ENCODE peak calls at places on chromosome 11, in six cellular contexts. W, E, A, P, I and L are unnamed samples.

GRCh38 chr11:118497831-118498230 is 29.4 kb upstream of the TTC36 start:
- DNase-seq in W (no peak), E (no peak), A (no peak), P (no peak), I (no peak), L (no peak)

GRCh38 chr11:130909650-130910049 is 6.6 kb downstream of the SNX19 start:
- DNase-seq in W (no peak), E (no peak), A (no peak), P (no peak), I (no peak), L (no peak)

GRCh38 chr11:32821517-32821916 is 8.2 kb upstream of the PRRG4 start:
- DNase-seq in W (no peak), E (no peak), A (no peak), P (no peak), I (no peak), L (no peak)

GRCh38 chr11:45982656-45983470 is 60.4 kb downstream of the LARGE2 start:
- DNase-seq in W (peak), E (no peak), A (peak), P (no peak), I (no peak), L (no peak)

GRCh38 chr11:17917556-17917955 is 95.3 kb downstream of the SERGEF start:
- DNase-seq in W (no peak), E (no peak), A (no peak), P (no peak), I (no peak), L (no peak)

GRCh38 chr11:44615041-44615513 is 49.6 kb downstream of the CD82 start:
- DNase-seq in W (no peak), E (no peak), A (no peak), P (no peak), I (no peak), L (no peak)

GRCh38 chr11:94175545-94175944 is 46.9 kb downstream of the PANX1 start:
- DNase-seq in W (no peak), E (no peak), A (no peak), P (no peak), I (no peak), L (no peak)

GRCh38 chr11:111301004-111301839 is 2.9 kb downstream of the POU2AF3 start:
- DNase-seq in W (no peak), E (peak), A (no peak), P (no peak), I (no peak), L (no peak)

GRCh38 chr11:132234878-132235277 is 864.5 kb downstream of the NTM start:
- DNase-seq in W (no peak), E (no peak), A (no peak), P (no peak), I (no peak), L (no peak)

GRCh38 chr11:68828155-68828931 is 13.4 kb downstream of the CPT1A start:
- DNase-seq in W (no peak), E (peak), A (no peak), P (no peak), I (no peak), L (no peak)

GRCh38 chr11:77590194-77590591 is 440 bp downstream of the AQP11 start:
- DNase-seq in W (peak), E (peak), A (no peak), P (peak), I (peak), L (no peak)

GRCh38 chr11:63916837-63917684 is at the start of gene RCOR2:
- DNase-seq in W (peak), E (peak), A (peak), P (peak), I (peak), L (peak)

GRCh38 chr11:76609736-76610370 is 60.7 kb downstream of the LRRC32 start:
- DNase-seq in W (no peak), E (no peak), A (no peak), P (no peak), I (no peak), L (no peak)

GRCh38 chr11:115958089-115959000 is 454.1 kb upstream of the CADM1 start:
- DNase-seq in W (no peak), E (no peak), A (no peak), P (no peak), I (no peak), L (no peak)

GRCh38 chr11:126403658-126404057 is 48.2 kb downstream of the ST3GAL4 start:
- DNase-seq in W (no peak), E (no peak), A (no peak), P (no peak), I (no peak), L (no peak)

GRCh38 chr11:70090989-70091388 is 12.9 kb downstream of the ANO1 start:
- DNase-seq in W (no peak), E (no peak), A (no peak), P (no peak), I (no peak), L (no peak)

GRCh38 chr11:95138448-95138847 is 48.8 kb downstream of the ENDOD1 start:
- DNase-seq in W (no peak), E (no peak), A (no peak), P (no peak), I (no peak), L (no peak)

GRCh38 chr11:76700177-76701100 is 29.9 kb upstream of the LRRC32 start:
- DNase-seq in W (no peak), E (no peak), A (peak), P (no peak), I (no peak), L (no peak)

GRCh38 chr11:110349109-110349996 is 52.9 kb upstream of the RDX start:
- DNase-seq in W (no peak), E (no peak), A (no peak), P (no peak), I (no peak), L (no peak)

GRCh38 chr11:112784323-112785073 is 176.7 kb upstream of the NCAM1 start:
- DNase-seq in W (no peak), E (no peak), A (peak), P (peak), I (no peak), L (no peak)

GRCh38 chr11:78753297-78753696 is 178.6 kb upstream of the NARS2 start:
- DNase-seq in W (no peak), E (no peak), A (no peak), P (no peak), I (no peak), L (no peak)

GRCh38 chr11:64457416-64458010 is 98.6 kb downstream of the RPS6KA4 start:
- DNase-seq in W (no peak), E (peak), A (no peak), P (no peak), I (no peak), L (no peak)

GRCh38 chr11:69985654-69986420 is 92.3 kb upstream of the ANO1 start:
- DNase-seq in W (no peak), E (no peak), A (no peak), P (no peak), I (no peak), L (no peak)

GRCh38 chr11:1219836-1220810 is 2.7 kb upstream of the MUC5B start:
- DNase-seq in W (no peak), E (peak), A (no peak), P (peak), I (no peak), L (no peak)

GRCh38 chr11:58573451-58574104 is 2.1 kb downstream of the LPXN start:
- DNase-seq in W (no peak), E (no peak), A (no peak), P (no peak), I (no peak), L (no peak)

GRCh38 chr11:128624269-128625170 is 37.2 kb upstream of the ETS1 start:
- DNase-seq in W (no peak), E (peak), A (no peak), P (peak), I (no peak), L (no peak)

GRCh38 chr11:73235236-73235786 is 17.2 kb downstream of the P2RY2 start:
- DNase-seq in W (no peak), E (no peak), A (no peak), P (no peak), I (no peak), L (no peak)

GRCh38 chr11:111676878-111677585 is 74.8 kb downstream of the SIK2 start:
- DNase-seq in W (no peak), E (no peak), A (no peak), P (no peak), I (no peak), L (no peak)

GRCh38 chr11:2898366-2899079 is 12.9 kb upstream of the CDKN1C start:
- DNase-seq in W (no peak), E (peak), A (no peak), P (peak), I (no peak), L (no peak)

GRCh38 chr11:1546536-1547466 is 25.3 kb downstream of the DUSP8 start:
- DNase-seq in W (peak), E (peak), A (peak), P (peak), I (peak), L (no peak)

GRCh38 chr11:67345949-67346819 is 7.2 kb downstream of the POLD4 start:
- DNase-seq in W (no peak), E (peak), A (no peak), P (peak), I (no peak), L (no peak)

GRCh38 chr11:5690736-5691135 is 1.1 kb downstream of the TRIM22 start:
- DNase-seq in W (no peak), E (no peak), A (no peak), P (no peak), I (no peak), L (no peak)

GRCh38 chr11:105229257-105229656 is 89.7 kb upstream of the CARD18 start:
- DNase-seq in W (no peak), E (no peak), A (no peak), P (no peak), I (no peak), L (no peak)

GRCh38 chr11:37786214-37786755 is 1188.2 kb upstream of the RAG2 start:
- DNase-seq in W (no peak), E (no peak), A (no peak), P (no peak), I (no peak), L (no peak)

GRCh38 chr11:87030458-87031054 is 7.2 kb upstream of the TMEM135 start:
- DNase-seq in W (no peak), E (no peak), A (no peak), P (no peak), I (no peak), L (no peak)

GRCh38 chr11:22331771-22332170 is 6.4 kb upstream of the SLC17A6 start:
- DNase-seq in W (no peak), E (no peak), A (no peak), P (no peak), I (no peak), L (no peak)
- TF ChIP-seq CTCF in W (peak), E (no peak), A (no peak), P (no peak), I (no peak), L (no peak)

DNA sequence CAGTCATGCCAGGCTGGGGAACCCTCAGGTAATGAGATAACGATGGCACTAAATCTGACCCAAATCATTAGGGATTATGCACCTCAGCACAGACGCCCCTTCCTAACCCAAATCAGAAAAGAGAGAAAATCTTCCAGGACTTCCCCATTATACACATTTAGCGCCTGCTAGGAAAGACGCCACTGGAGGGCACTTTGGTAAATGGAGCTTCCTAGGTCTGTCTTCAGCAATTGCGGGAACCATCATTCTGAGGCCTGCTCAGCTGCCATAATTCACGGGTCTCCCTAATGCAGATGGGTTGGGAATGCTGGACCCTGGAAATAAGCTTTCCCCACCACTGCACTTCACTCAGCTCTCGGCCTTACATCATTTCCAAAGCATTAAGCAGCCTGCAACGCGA is 86.2 kb upstream of the OPCML start:
- DNase-seq in W (no peak), E (no peak), A (no peak), P (no peak), I (no peak), L (no peak)
- TF ChIP-seq CTCF in W (no peak), E (no peak), A (no peak), P (no peak), I (no peak), L (no peak)

DNA sequence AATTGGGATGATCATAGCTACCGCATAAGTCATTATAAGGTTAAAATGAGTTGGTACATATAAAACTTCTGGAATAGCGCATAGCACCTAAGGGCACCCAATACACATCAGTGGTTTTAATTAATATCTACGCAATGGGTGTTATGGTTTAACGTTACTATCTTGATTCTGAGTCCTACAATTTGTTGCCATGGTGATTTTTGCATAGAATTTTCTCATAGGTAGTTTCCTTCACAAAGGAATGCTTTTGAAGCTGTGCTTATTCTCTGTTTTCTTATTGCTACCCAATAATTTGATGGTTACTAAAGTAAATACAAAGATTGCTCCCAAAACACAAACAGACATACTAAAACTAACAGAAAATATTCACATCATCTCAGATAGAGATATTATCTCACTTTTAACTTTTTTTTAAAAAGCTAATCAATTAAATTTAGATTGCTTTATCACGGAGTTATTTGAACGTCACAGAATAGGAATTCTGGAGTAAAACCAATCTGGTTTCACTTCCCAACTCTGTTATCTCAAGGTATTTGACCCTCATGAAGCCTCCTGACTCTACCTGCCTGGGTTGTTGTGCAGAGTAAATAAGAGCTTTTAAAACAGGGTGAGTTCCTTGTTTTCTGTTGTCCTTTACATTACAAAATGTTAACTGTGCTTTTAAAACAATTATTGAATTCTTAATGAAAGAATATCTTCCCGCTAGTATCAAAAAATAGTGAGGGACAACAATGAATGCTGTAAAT is 635.5 kb upstream of the CCDC90B start:
- DNase-seq in W (no peak), E (no peak), A (no peak), P (no peak), I (no peak), L (no peak)
- TF ChIP-seq CTCF in W (no peak), E (no peak), A (no peak), P (no peak), I (no peak), L (no peak)

GRCh38 chr11:40129276-40129675 is 1330.2 kb downstream of the LRRC4C start:
- DNase-seq in W (no peak), E (no peak), A (no peak), P (no peak), I (no peak), L (no peak)
- TF ChIP-seq CTCF in W (peak), E (no peak), A (peak), P (no peak), I (peak), L (peak)

DNA sequence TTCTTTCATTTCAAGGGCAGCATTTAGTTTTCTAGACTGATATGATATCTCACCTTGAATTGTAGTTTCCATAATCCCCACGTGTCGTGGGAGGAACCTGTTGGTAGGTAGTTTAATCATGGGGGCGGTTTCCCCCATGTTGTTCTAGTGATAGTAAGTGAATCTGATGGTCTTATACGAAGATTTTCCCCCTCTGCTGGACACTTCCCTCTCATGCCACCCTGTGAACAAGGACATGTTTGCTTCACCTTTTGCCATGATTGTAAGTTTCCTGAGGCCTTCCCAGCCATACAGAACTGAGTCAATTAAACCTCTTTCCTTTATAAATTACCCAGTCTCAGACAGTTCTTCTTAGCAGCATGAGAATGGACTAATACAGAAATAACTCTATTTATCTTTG is 851.1 kb upstream of the FAT3 start:
- DNase-seq in W (no peak), E (no peak), A (no peak), P (no peak), I (no peak), L (no peak)
- TF ChIP-seq CTCF in W (no peak), E (no peak), A (no peak), P (no peak), I (no peak), L (peak)

DNA sequence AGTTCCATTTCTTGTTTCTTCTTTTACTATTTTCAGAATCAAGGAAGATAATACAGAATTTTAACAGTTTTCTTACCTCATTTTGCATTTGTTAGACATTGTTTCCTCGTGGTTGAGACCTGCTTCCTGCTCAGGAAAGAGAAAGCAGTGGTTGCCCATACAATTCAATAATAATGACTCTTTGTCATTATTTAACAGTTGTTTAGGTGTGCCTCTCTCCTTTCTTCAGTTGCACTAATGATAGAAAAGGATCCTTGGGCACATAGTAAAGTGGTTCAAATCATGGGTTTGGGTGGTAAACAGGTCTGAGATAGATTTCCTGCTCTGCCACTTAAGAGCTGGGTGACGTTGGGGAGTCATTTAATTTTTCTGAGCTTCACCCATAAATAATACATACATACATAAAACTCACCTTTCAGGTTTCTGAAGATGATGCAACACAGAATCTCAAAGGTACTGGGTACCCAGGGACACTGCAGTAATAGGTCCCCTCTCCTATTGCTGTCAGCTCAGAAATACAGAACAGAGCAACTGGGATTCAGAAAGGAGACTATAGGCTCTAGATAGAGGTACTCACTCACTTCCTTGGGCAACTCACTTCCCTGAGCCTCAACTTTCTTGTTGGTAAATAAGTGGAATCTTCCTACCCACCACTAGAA is 34.8 kb downstream of the CD44 start:
- DNase-seq in W (no peak), E (no peak), A (no peak), P (no peak), I (no peak), L (no peak)
- TF ChIP-seq CTCF in W (no peak), E (no peak), A (no peak), P (no peak), I (no peak), L (no peak)

GRCh38 chr11:122116591-122116990 is 576 bp upstream of the BLID start:
- DNase-seq in W (no peak), E (no peak), A (no peak), P (no peak), I (no peak), L (no peak)

GRCh38 chr11:122109932-122110331 is 6.1 kb downstream of the BLID start:
- DNase-seq in W (no peak), E (no peak), A (no peak), P (no peak), I (no peak), L (no peak)

GRCh38 chr11:122115520-122116343 is at the start of gene BLID:
- DNase-seq in W (peak), E (peak), A (peak), P (peak), I (peak), L (no peak)

GRCh38 chr11:122114976-122115375 is 1.0 kb downstream of the BLID start:
- DNase-seq in W (no peak), E (no peak), A (no peak), P (no peak), I (no peak), L (no peak)

DNA sequence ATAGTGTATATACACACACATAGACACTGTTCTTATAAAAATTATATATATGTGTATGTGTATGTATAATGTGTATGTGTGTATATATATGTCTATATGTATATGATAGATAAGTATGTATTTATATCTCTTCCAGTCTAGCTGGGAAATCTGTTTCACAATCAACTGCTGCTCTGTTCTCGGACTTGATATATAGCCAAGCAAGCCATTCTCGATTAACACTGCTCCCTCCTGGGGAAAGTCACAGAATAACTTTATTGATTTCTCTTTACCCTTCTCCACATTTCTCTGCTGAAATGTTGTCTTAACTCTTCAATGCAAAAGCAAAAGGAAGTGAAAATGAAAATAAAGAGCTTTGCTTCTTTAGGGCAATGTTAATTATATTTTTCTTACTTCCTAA is 2.2 kb downstream of the BLID start:
- DNase-seq in W (no peak), E (no peak), A (no peak), P (no peak), I (no peak), L (no peak)
- TF ChIP-seq CTCF in W (no peak), E (no peak), A (no peak), P (no peak), I (no peak), L (no peak)